ENCODE peak calls at places on chromosomes 12 and 14, in nine cellular contexts. Z is epithelial cell of esophagus; J is fibroblast of the conjunctiva; A is neural crest cell; V is lower leg skin; Q is activated gamma-delta T cell treated with anti-CD3 and anti-CD28 coated beads, Interleukin-2, amount 50 U/mL, for 16 hours; L is HT1080; N is stimulated activated CD8-positive, alpha-beta memory T cell treated with anti-CD3 and anti-CD28 coated beads, Interleukin-2, amount 100 ng/mL, for 1 hour; O is nucleus accumbens. F is an unnamed sample.

GRCh38 chr12:112939761-112940357 is 1.6 kb downstream of the OAS3 start:
- DNase-seq in Z (no peak), J (no peak), A (no peak), V (no peak), Q (no peak), L (no peak), N (no peak), O (no peak), F (no peak)

GRCh38 chr14:103427485-103428443 is 42.5 kb downstream of the MARK3 start:
- DNase-seq in Z (peak), J (peak), A (no peak), V (no peak), Q (no peak), L (peak), N (no peak), O (no peak), F (no peak)

GRCh38 chr14:94562941-94563883 is 2.0 kb downstream of the SERPINA4 start:
- DNase-seq in Z (no peak), J (no peak), A (no peak), V (no peak), Q (no peak), L (no peak), N (no peak), O (no peak), F (peak)

GRCh38 chr12:51262758-51263177 is 7.4 kb downstream of the SMAGP start:
- DNase-seq in Z (peak), J (peak), A (peak), V (no peak), Q (no peak), L (peak), N (no peak), O (no peak), F (peak)

GRCh38 chr14:90759370-90760054 is 56.7 kb downstream of the TTC7B start:
- DNase-seq in Z (no peak), J (no peak), A (no peak), V (no peak), Q (no peak), L (no peak), N (no peak), O (no peak), F (no peak)

GRCh38 chr12:121792607-121793500 is 634 bp downstream of the RHOF start:
- DNase-seq in Z (no peak), J (no peak), A (no peak), V (no peak), Q (no peak), L (no peak), N (no peak), O (no peak), F (peak)

GRCh38 chr12:55074771-55075170 is 51.4 kb upstream of the OR9K2 start:
- DNase-seq in Z (no peak), J (no peak), A (no peak), V (no peak), Q (no peak), L (no peak), N (no peak), O (no peak), F (no peak)

GRCh38 chr12:94640134-94640928 is 10.0 kb downstream of the TMCC3 start:
- DNase-seq in Z (peak), J (no peak), A (no peak), V (no peak), Q (no peak), L (peak), N (no peak), O (no peak), F (peak)

GRCh38 chr12:69068431-69068830 is 135.5 kb upstream of the CPM start:
- DNase-seq in Z (peak), J (no peak), A (no peak), V (no peak), Q (no peak), L (peak), N (no peak), O (no peak), F (peak)

GRCh38 chr12:22121224-22121623 is 75.2 kb downstream of the CMAS start:
- DNase-seq in Z (peak), J (no peak), A (no peak), V (no peak), Q (peak), L (no peak), N (no peak), O (no peak), F (peak)

GRCh38 chr12:45587877-45588530 is 141.5 kb upstream of the ARID2 start:
- DNase-seq in Z (peak), J (no peak), A (no peak), V (no peak), Q (no peak), L (peak), N (no peak), O (no peak), F (no peak)

GRCh38 chr12:120865094-120865493 is 39.1 kb downstream of the SPPL3 start:
- DNase-seq in Z (no peak), J (no peak), A (no peak), V (no peak), Q (no peak), L (no peak), N (no peak), O (no peak), F (no peak)

GRCh38 chr14:68135566-68135965 is 316.0 kb downstream of the RAD51B start:
- DNase-seq in Z (peak), J (no peak), A (no peak), V (no peak), Q (no peak), L (no peak), N (no peak), O (no peak), F (no peak)

GRCh38 chr14:31934767-31935266 is 142.3 kb upstream of the ARHGAP5 start:
- DNase-seq in Z (peak), J (peak), A (peak), V (peak), Q (no peak), L (peak), N (no peak), O (no peak), F (no peak)

F was measured in left lung.